ENCODE peak calls at places on chromosomes 16 and 17, in nine cellular contexts. R is NCI-H774; O is PC-3; L is AG04450; C is astrocyte; G is NCI-H1092; H is GM10248; B is NCI-H1417; D is activated naive CD4-positive, alpha-beta T cell treated with anti-CD3 and anti-CD28 coated beads, Interleukin-2, amount 10 ng/mL, durations not matched to agents 7 days and 5 days. X is an unnamed sample.

GRCh38 chr17:9356488-9356911 is 219.1 kb downstream of the STX8 start:
- DNase-seq in D (no peak), R (peak), O (no peak), B (no peak), L (no peak), G (no peak), C (no peak), H (no peak), X (no peak)

GRCh38 chr17:83179378-83179777 is 100.0 kb downstream of the METRNL start:
- DNase-seq in H (no peak), L (no peak), G (no peak), D (no peak), O (no peak), R (peak), B (no peak), C (no peak), X (no peak)

GRCh38 chr17:1769826-1770477 is 8.1 kb downstream of the SERPINF1 start:
- DNase-seq in R (no peak), O (peak), L (no peak), G (no peak), B (no peak), C (no peak), H (no peak), D (no peak), X (peak)

GRCh38 chr16:58284488-58284887 is 10.3 kb downstream of the PRSS54 start:
- DNase-seq in L (no peak), C (no peak), H (no peak), G (no peak), B (no peak), D (no peak), R (no peak), O (no peak), X (no peak)

GRCh38 chr17:57004944-57005579 is 27.1 kb downstream of the SCPEP1 start:
- DNase-seq in B (peak), L (no peak), C (no peak), H (peak), O (peak), R (no peak), G (no peak), D (no peak), X (peak)

GRCh38 chr17:80227666-80228065 is 7.4 kb downstream of the SLC26A11 start:
- DNase-seq in O (no peak), D (no peak), B (no peak), L (no peak), H (no peak), R (no peak), G (no peak), C (no peak), X (no peak)

GRCh38 chr17:77541995-77542394 is 401.2 kb downstream of the SEC14L1 start:
- DNase-seq in L (no peak), B (no peak), C (no peak), O (no peak), D (no peak), H (no peak), R (no peak), G (no peak), X (no peak)

GRCh38 chr16:50071075-50071671 is 5.4 kb downstream of the HEATR3 start:
- DNase-seq in R (no peak), H (no peak), G (no peak), L (no peak), D (no peak), B (no peak), O (no peak), C (no peak), X (no peak)

GRCh38 chr16:67199808-67200198 is 872 bp downstream of the ELMO3 start:
- DNase-seq in H (no peak), D (no peak), B (no peak), O (no peak), G (no peak), C (no peak), R (no peak), L (no peak), X (peak)

GRCh38 chr17:19567216-19568015 is 33.8 kb downstream of the SLC47A1 start:
- DNase-seq in B (no peak), G (no peak), L (no peak), D (no peak), R (no peak), C (no peak), O (no peak), H (no peak), X (no peak)

GRCh38 chr16:81624718-81625543 is 154.2 kb upstream of the PLCG2 start:
- DNase-seq in R (no peak), B (no peak), O (no peak), L (no peak), H (no peak), G (no peak), C (no peak), D (no peak), X (peak)

GRCh38 chr17:51119415-51120356 is 982 bp downstream of the SPAG9 start:
- DNase-seq in G (no peak), B (peak), O (peak), C (peak), L (no peak), D (peak), R (no peak), H (peak), X (peak)